ENCODE peak calls at places on chromosomes 7 and 10, in four cellular contexts. One of them, this sample, is unnamed.

GRCh38 chr10:28711079-28711478 is 33.8 kb downstream of the BAMBI start:
- DNase-seq in A549: no peak
- DNase-seq in cardiac muscle cell: no peak
- DNase-seq in esophagus muscularis mucosa: no peak
- DNase-seq in this sample: no peak

GRCh38 chr7:127690806-127691205 is 38.8 kb downstream of the SND1 start:
- DNase-seq in A549: no peak
- DNase-seq in cardiac muscle cell: no peak
- DNase-seq in esophagus muscularis mucosa: no peak
- DNase-seq in this sample: no peak

GRCh38 chr7:123154231-123154860 is 45.4 kb downstream of the SLC13A1 start:
- DNase-seq in A549: peak; percentile 34
- DNase-seq in cardiac muscle cell: peak; percentile 89
- DNase-seq in esophagus muscularis mucosa: peak; percentile 94
- DNase-seq in this sample: peak; percentile 75

GRCh38 chr7:50069613-50070012 is 23.4 kb downstream of the ZPBP start:
- DNase-seq in A549: no peak
- DNase-seq in cardiac muscle cell: peak; percentile 36
- DNase-seq in esophagus muscularis mucosa: no peak
- DNase-seq in this sample: no peak

GRCh38 chr7:131467788-131468187 is 88.6 kb downstream of the PODXL start:
- DNase-seq in A549: no peak
- DNase-seq in cardiac muscle cell: no peak
- DNase-seq in esophagus muscularis mucosa: no peak
- DNase-seq in this sample: no peak

GRCh38 chr10:110944997-110945396 is 25.6 kb downstream of the SHOC2 start:
- DNase-seq in A549: no peak
- DNase-seq in cardiac muscle cell: peak; percentile 92
- DNase-seq in esophagus muscularis mucosa: no peak
- DNase-seq in this sample: no peak

GRCh38 chr7:130441408-130441854 is 615 bp upstream of the CEP41 start:
- DNase-seq in A549: peak; percentile 51
- DNase-seq in cardiac muscle cell: peak; percentile 15
- DNase-seq in esophagus muscularis mucosa: no peak
- DNase-seq in this sample: no peak

GRCh38 chr10:31320598-31321211 is 1.7 kb downstream of the ZEB1 start:
- DNase-seq in A549: peak; percentile 16
- DNase-seq in cardiac muscle cell: peak; percentile 69
- DNase-seq in esophagus muscularis mucosa: no peak
- DNase-seq in this sample: peak; percentile 49

GRCh38 chr7:48875300-48875916 is 48.9 kb upstream of the CDC14C start:
- DNase-seq in A549: no peak
- DNase-seq in cardiac muscle cell: peak; percentile 21
- DNase-seq in esophagus muscularis mucosa: no peak
- DNase-seq in this sample: no peak

GRCh38 chr10:61662794-61663259 is at the start of gene CABCOCO1:
- DNase-seq in A549: peak; percentile 72
- DNase-seq in cardiac muscle cell: peak; percentile 74
- DNase-seq in esophagus muscularis mucosa: no peak
- DNase-seq in this sample: peak; percentile 86

GRCh38 chr7:11228515-11228914 is 254.8 kb downstream of the PHF14 start:
- DNase-seq in A549: no peak
- DNase-seq in cardiac muscle cell: peak; percentile 77
- DNase-seq in esophagus muscularis mucosa: peak; percentile 95
- DNase-seq in this sample: no peak

GRCh38 chr7:111931016-111931517 is 275.1 kb downstream of the DOCK4 start:
- DNase-seq in A549: no peak
- DNase-seq in cardiac muscle cell: peak; percentile 60
- DNase-seq in esophagus muscularis mucosa: no peak
- DNase-seq in this sample: no peak
- H3K4me1 ChIP-seq in A549: peaks cover 3% of the 10 kb centered on the region
- H3K4me1 ChIP-seq in cardiac muscle cell: no peaks in the 10 kb centered on the region
- H3K4me1 ChIP-seq in esophagus muscularis mucosa: no peaks in the 10 kb centered on the region
- H3K4me1 ChIP-seq in this sample: no peaks in the 10 kb centered on the region

GRCh38 chr10:37896436-37896835 is 39.0 kb upstream of the ZNF248 start:
- DNase-seq in A549: no peak
- DNase-seq in cardiac muscle cell: no peak
- DNase-seq in esophagus muscularis mucosa: no peak
- DNase-seq in this sample: no peak
- H3K9me3 ChIP-seq in A549: peaks cover 32% of the 10 kb centered on the region
- H3K9me3 ChIP-seq in cardiac muscle cell: no peaks in the 10 kb centered on the region
- H3K9me3 ChIP-seq in esophagus muscularis mucosa: no peaks in the 10 kb centered on the region
- H3K9me3 ChIP-seq in this sample: peaks cover 18% of the 10 kb centered on the region

DNA sequence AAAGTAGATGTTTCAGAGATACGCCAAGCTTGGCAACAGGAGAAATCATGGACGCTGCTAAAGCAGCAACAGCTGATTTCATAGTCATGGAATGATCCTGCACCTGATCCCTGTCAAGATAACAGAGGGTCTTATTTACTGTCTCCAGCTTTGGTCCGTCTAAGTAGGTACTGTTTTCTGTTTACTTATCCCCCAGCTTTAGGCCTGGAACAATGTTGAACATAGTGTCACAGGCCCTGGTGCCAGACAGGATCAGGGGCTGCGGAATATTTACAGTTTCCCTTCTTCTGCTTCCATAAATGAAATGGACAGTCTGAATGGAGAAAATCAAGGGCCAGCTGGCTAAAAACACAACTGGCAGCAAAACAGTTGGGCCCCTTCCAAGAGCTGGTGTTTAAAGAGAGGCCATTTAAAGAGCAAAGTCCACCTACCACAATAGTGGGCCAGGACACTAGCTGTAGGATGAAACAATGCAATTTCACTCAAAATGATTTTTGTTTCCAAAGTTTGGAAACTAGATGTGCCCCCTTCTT is 2.9 kb downstream of the GPR37 start:
- DNase-seq in A549: no peak
- DNase-seq in cardiac muscle cell: no peak
- DNase-seq in esophagus muscularis mucosa: no peak
- DNase-seq in this sample: no peak
- H3K4me3 ChIP-seq in A549: no peak overlapping the region
- H3K4me3 ChIP-seq in cardiac muscle cell: no peak overlapping the region
- H3K4me3 ChIP-seq in esophagus muscularis mucosa: peak overlapping the region; percentile 60
- H3K4me3 ChIP-seq in this sample: no peak overlapping the region

GRCh38 chr10:125062244-125063208 is 97.8 kb downstream of the CTBP2 start:
- DNase-seq in A549: no peak
- DNase-seq in cardiac muscle cell: peak; percentile 43
- DNase-seq in esophagus muscularis mucosa: no peak
- DNase-seq in this sample: no peak
- H3K4me1 ChIP-seq in A549: peaks cover 20% of the 10 kb centered on the region
- H3K4me1 ChIP-seq in cardiac muscle cell: peaks cover 25% of the 10 kb centered on the region
- H3K4me1 ChIP-seq in esophagus muscularis mucosa: peaks cover 97% of the 10 kb centered on the region
- H3K4me1 ChIP-seq in this sample: peaks cover 60% of the 10 kb centered on the region

GRCh38 chr7:138514044-138514443 is 54.0 kb downstream of the TRIM24 start:
- DNase-seq in A549: no peak
- DNase-seq in cardiac muscle cell: no peak
- DNase-seq in esophagus muscularis mucosa: no peak
- DNase-seq in this sample: no peak

GRCh38 chr7:138512885-138513284 is 52.8 kb downstream of the TRIM24 start:
- DNase-seq in A549: no peak
- DNase-seq in cardiac muscle cell: no peak
- DNase-seq in esophagus muscularis mucosa: no peak
- DNase-seq in this sample: no peak

GRCh38 chr7:138512092-138512858 is 52.2 kb downstream of the TRIM24 start:
- DNase-seq in A549: no peak
- DNase-seq in cardiac muscle cell: no peak
- DNase-seq in esophagus muscularis mucosa: no peak
- DNase-seq in this sample: no peak

GRCh38 chr7:138515001-138515528 is 55.0 kb downstream of the TRIM24 start:
- DNase-seq in A549: no peak
- DNase-seq in cardiac muscle cell: no peak
- DNase-seq in esophagus muscularis mucosa: no peak
- DNase-seq in this sample: no peak

DNA sequence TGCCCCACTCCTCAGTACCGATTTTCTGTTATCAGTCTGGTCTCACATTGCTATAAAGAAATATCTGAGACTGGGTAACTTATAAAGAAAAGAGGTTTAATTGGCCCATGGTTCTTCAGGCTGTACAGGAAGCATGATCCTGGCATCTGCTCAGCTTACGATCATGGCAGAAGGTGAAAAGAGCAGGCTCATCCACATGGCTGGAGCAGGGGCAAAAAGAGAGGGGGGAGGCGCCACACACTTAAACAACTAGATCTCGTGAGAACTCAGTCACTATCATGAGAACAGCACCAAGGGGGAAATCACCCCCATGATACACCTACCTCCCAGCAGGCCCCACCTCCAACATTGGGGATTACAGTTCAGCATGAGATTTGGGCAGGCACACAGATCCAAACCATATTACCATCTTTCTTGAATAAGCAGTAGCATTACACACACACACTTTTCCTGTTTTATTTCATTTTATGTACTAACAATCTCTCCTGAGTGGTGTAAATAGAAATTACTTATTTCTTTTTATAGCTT is 53.3 kb downstream of the TRIM24 start:
- DNase-seq in A549: no peak
- DNase-seq in cardiac muscle cell: no peak
- DNase-seq in esophagus muscularis mucosa: no peak
- DNase-seq in this sample: no peak
- H3K9me3 ChIP-seq in A549: peaks cover 8% of the 10 kb centered on the region
- H3K9me3 ChIP-seq in cardiac muscle cell: no peaks in the 10 kb centered on the region
- H3K9me3 ChIP-seq in esophagus muscularis mucosa: no peaks in the 10 kb centered on the region
- H3K9me3 ChIP-seq in this sample: no peaks in the 10 kb centered on the region

DNA sequence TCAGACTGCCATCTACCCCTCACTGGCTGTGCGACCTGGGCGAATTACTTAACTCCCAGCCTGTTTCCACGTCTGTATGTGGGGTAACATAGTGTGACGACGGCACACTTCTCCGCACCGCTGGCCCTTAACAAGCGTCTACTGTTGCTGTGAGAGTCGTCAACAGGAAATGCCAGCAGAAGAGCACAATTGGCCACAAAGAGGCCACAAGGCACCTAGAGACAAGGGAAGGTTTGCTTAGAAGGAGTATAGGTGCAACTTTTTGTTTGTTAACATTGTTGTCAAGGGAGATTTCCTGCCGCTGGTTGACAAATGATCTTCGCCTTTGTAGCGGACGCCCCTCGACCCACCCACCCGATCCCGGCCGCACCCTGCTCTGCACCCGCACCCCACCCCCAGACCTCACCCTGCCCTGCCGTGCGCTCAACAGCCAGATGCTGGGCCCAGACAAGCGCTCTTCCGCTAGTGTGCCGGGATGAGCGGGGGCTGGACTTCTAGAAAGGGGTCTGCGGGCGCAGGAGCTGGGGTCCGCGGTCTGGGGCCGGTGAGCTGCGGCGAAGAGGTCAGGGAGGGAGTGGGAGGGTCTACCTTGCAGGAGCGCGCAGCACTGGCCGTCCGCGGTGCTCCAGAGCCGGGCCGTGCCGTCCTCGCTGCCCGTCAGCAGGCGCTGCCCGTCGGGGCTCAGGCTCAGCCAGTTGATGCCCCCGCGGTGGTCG is 841 bp downstream of the WDR86 start:
- DNase-seq in A549: no peak
- DNase-seq in cardiac muscle cell: peak; percentile 80
- DNase-seq in esophagus muscularis mucosa: no peak
- DNase-seq in this sample: no peak
- H3K4me3 ChIP-seq in A549: no peak overlapping the region
- H3K4me3 ChIP-seq in cardiac muscle cell: peak overlapping the region; percentile 62
- H3K4me3 ChIP-seq in esophagus muscularis mucosa: peak overlapping the region; percentile 51
- H3K4me3 ChIP-seq in this sample: no peak overlapping the region